ENCODE peak calls at places on chromosome 16, in six cellular contexts. F is adipocyte, D is OCI-LY7, J is tibial artery, Z is thoracic aorta, K is left ventricle myocardium inferior. Q is an unnamed sample. For H3K4me1, the result is how much of the 10 kb centered on the place peaks cover.

GRCh38 chr16:31202402-31203385 is at the start of gene PYCARD:
- DNase-seq in F (peak), D (peak), J (peak), Z (no peak), K (peak), Q (no peak)

GRCh38 chr16:12639044-12639443 is 164.6 kb downstream of the CPPED1 start:
- DNase-seq in F (peak), D (no peak), J (no peak), Z (no peak), K (no peak), Q (no peak)

GRCh38 chr16:1929578-1930337 is 11.5 kb upstream of the HS3ST6 start:
- DNase-seq in F (peak), D (peak), J (peak), Z (peak), K (peak), Q (peak)

GRCh38 chr16:16991711-16992110 is 479.0 kb downstream of the XYLT1 start:
- DNase-seq in F (no peak), D (no peak), J (no peak), Z (no peak), K (no peak), Q (no peak)

GRCh38 chr16:3017262-3017805 is 649 bp downstream of the CLDN6 start:
- DNase-seq in F (no peak), D (no peak), J (no peak), Z (no peak), K (no peak), Q (no peak)

GRCh38 chr16:30183961-30184429 is 593 bp downstream of the CORO1A start:
- DNase-seq in F (no peak), D (peak), J (no peak), Z (no peak), K (peak), Q (peak)

GRCh38 chr16:20763461-20764232 is at the start of gene ACSM3:
- DNase-seq in F (peak), D (peak), J (peak), Z (no peak), K (no peak), Q (peak)

GRCh38 chr16:69581297-69581696 is 15.5 kb downstream of the NFAT5 start:
- DNase-seq in F (no peak), D (no peak), J (no peak), Z (no peak), K (no peak), Q (no peak)

GRCh38 chr16:26475579-26475978 is 591.1 kb upstream of the C16orf82 start:
- DNase-seq in F (no peak), D (no peak), J (no peak), Z (no peak), K (no peak), Q (no peak)

GRCh38 chr16:69112285-69113129 is 7.1 kb downstream of the HAS3 start:
- DNase-seq in F (peak), D (peak), J (no peak), Z (no peak), K (peak), Q (peak)

GRCh38 chr16:81586976-81587625 is 142.5 kb downstream of the CMIP start:
- DNase-seq in F (no peak), D (no peak), J (no peak), Z (no peak), K (no peak), Q (no peak)

GRCh38 chr16:86722970-86723369 is 144.6 kb downstream of the FOXL1 start:
- DNase-seq in F (peak), D (no peak), J (no peak), Z (no peak), K (no peak), Q (no peak)

GRCh38 chr16:3152273-3153076 is 17.6 kb downstream of the ZNF213 start:
- DNase-seq in F (peak), D (peak), J (peak), Z (peak), K (peak), Q (peak)

GRCh38 chr16:81841709-81842108 is 62.6 kb downstream of the PLCG2 start:
- DNase-seq in F (no peak), D (peak), J (no peak), Z (no peak), K (no peak), Q (no peak)

GRCh38 chr16:22633794-22634193 is 123.1 kb downstream of the NPIPB5 start:
- DNase-seq in F (no peak), D (no peak), J (no peak), Z (no peak), K (no peak), Q (no peak)

GRCh38 chr16:47732806-47733150 is 271.6 kb downstream of the PHKB start:
- DNase-seq in F (peak), D (no peak), J (no peak), Z (no peak), K (no peak), Q (no peak)

GRCh38 chr16:81189100-81189664 is 49.3 kb upstream of the BCO1 start:
- DNase-seq in F (peak), D (no peak), J (peak), Z (peak), K (peak), Q (no peak)

GRCh38 chr16:29873319-29873718 is 10.3 kb upstream of the CDIPT start:
- DNase-seq in F (no peak), D (no peak), J (no peak), Z (no peak), K (no peak), Q (no peak)

GRCh38 chr16:81405702-81406113 is 38.9 kb upstream of the CMIP start:
- DNase-seq in F (peak), D (no peak), J (no peak), Z (no peak), K (no peak), Q (no peak)

GRCh38 chr16:49754495-49755290 is 101.2 kb downstream of the ZNF423 start:
- DNase-seq in F (peak), D (no peak), J (peak), Z (no peak), K (peak), Q (no peak)

GRCh38 chr16:16145286-16145685 is 78.0 kb downstream of the ABCC6 start:
- DNase-seq in F (no peak), D (no peak), J (no peak), Z (no peak), K (no peak), Q (no peak)

GRCh38 chr16:57132470-57132869 is 40.1 kb downstream of the CPNE2 start:
- DNase-seq in F (no peak), D (no peak), J (no peak), Z (no peak), K (no peak), Q (no peak)
- H3K4me1 ChIP-seq in F (under half), D (under half), J (under half), Z (under half), K (under half), Q (under half)

GRCh38 chr16:10180771-10181163 is 1.5 kb downstream of the GRIN2A start:
- DNase-seq in F (peak), D (peak), J (no peak), Z (no peak), K (no peak), Q (no peak)
- H3K4me3 ChIP-seq in F (peak), D (no peak), J (peak), Z (peak), K (peak), Q (no peak)

GRCh38 chr16:88049561-88050545 is 98.6 kb downstream of the BANP start:
- DNase-seq in F (no peak), D (no peak), J (no peak), Z (no peak), K (peak), Q (no peak)

GRCh38 chr16:88047462-88047861 is 96.2 kb downstream of the BANP start:
- DNase-seq in F (no peak), D (no peak), J (no peak), Z (no peak), K (peak), Q (no peak)

GRCh38 chr16:88050952-88051660 is 99.9 kb downstream of the BANP start:
- DNase-seq in F (no peak), D (no peak), J (no peak), Z (no peak), K (peak), Q (no peak)

GRCh38 chr16:88049020-88049419 is 97.8 kb downstream of the BANP start:
- DNase-seq in F (no peak), D (no peak), J (no peak), Z (no peak), K (peak), Q (no peak)

DNA sequence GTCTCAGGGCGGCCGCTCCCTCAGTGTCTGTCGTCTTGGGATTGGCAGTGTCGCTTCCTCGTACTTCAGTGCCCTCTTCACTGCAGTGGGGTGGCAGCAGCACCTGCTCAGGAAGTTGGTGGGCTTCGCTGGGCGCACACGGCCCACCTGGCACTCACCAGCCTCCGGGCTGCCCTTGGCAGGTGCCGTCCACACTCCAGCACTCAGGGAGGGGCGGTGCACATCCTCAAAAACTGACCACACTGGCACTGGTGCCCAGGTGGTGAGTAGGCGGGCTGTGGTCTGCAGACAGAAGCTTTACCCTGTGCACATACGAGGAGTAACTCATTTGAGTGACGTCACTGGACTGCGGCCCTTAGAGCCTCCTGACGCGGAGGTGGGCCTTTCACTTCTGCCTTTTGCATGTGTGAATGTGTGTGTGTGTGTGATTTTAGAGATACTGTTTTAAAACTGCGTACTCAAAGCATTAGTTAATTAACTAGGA is 94.6 kb downstream of the BANP start:
- DNase-seq in F (no peak), D (peak), J (no peak), Z (no peak), K (peak), Q (no peak)
- H3K4me1 ChIP-seq in F (under half), D (under half), J (under half), Z (under half), K (under half), Q (under half)

GRCh38 chr16:78128920-78129319 is 29.5 kb downstream of the WWOX start:
- DNase-seq in F (no peak), D (no peak), J (no peak), Z (no peak), K (no peak), Q (no peak)
- H3K4me3 ChIP-seq in F (peak), D (no peak), J (no peak), Z (no peak), K (no peak), Q (no peak)

Q was measured in effector memory CD4-positive, alpha-beta T cell.